ENCODE peak calls at places on chromosomes 5 and 9, in seven cellular contexts. E is cardiac fibroblast; X is activated CD4-positive, alpha-beta T cell treated with anti-CD3 and anti-CD28 coated beads for 4 hours; P is activated T-helper 2 cell treated with anti-CD3 and anti-CD28 coated beads, Interferon-gamma antibody, Interleukin-2, Interleukin-4, amounts not matched to agents 10 μg/mL and 5 μg/mL and 100 μg/mL, durations not matched to agents 14 hours and 24 hours and 36 hours; A is NCI-H1417; I is esophagus squamous epithelium; V is activated B cell treated with CpG ODN at 0.5 μM for 24 hours. D is an unnamed sample.

GRCh38 chr5:171395042-171395441 is 7.4 kb downstream of the NPM1 start:
- DNase-seq in E (no peak), X (no peak), P (no peak), A (no peak), I (no peak), V (no peak), D (no peak)

GRCh38 chr9:136588663-136589464 is 43.0 kb upstream of the NOTCH1 start:
- DNase-seq in E (no peak), X (no peak), P (no peak), A (no peak), I (no peak), V (no peak), D (no peak)

GRCh38 chr9:119216891-119217290 is 152.3 kb downstream of the BRINP1 start:
- DNase-seq in E (no peak), X (no peak), P (no peak), A (no peak), I (no peak), V (no peak), D (no peak)

GRCh38 chr5:65555266-65555665 is 7.7 kb downstream of the CENPK start:
- DNase-seq in E (peak), X (no peak), P (no peak), A (no peak), I (no peak), V (no peak), D (no peak)

GRCh38 chr5:143870871-143871632 is 59.1 kb downstream of the HMHB1 start:
- DNase-seq in E (peak), X (no peak), P (no peak), A (no peak), I (no peak), V (no peak), D (no peak)

GRCh38 chr9:133774799-133775198 is 36.6 kb upstream of the SARDH start:
- DNase-seq in E (no peak), X (no peak), P (no peak), A (no peak), I (no peak), V (no peak), D (no peak)

GRCh38 chr5:36744041-36744677 is 132.4 kb upstream of the NIPBL start:
- DNase-seq in E (peak), X (no peak), P (no peak), A (peak), I (no peak), V (no peak), D (no peak)

GRCh38 chr9:26856413-26857032 is 36.1 kb downstream of the CAAP1 start:
- DNase-seq in E (peak), X (no peak), P (no peak), A (peak), I (no peak), V (no peak), D (no peak)

GRCh38 chr5:157485811-157486739 is 26.1 kb downstream of the NIPAL4 start:
- DNase-seq in E (no peak), X (no peak), P (no peak), A (no peak), I (no peak), V (no peak), D (no peak)

GRCh38 chr9:83219154-83219923 is 156.4 kb upstream of the RASEF start:
- DNase-seq in E (peak), X (no peak), P (peak), A (peak), I (no peak), V (no peak), D (peak)

GRCh38 chr9:89236955-89237573 is 58.4 kb upstream of the SHC3 start:
- DNase-seq in E (no peak), X (no peak), P (no peak), A (no peak), I (no peak), V (no peak), D (no peak)

GRCh38 chr5:93830893-93831292 is 89.5 kb upstream of the POU5F2 start:
- DNase-seq in E (no peak), X (no peak), P (no peak), A (no peak), I (no peak), V (no peak), D (no peak)

GRCh38 chr9:81474125-81474524 is 215.2 kb downstream of the TLE1 start:
- DNase-seq in E (no peak), X (no peak), P (no peak), A (no peak), I (no peak), V (no peak), D (no peak)

GRCh38 chr9:14752871-14753270 is 30.3 kb upstream of the CER1 start:
- DNase-seq in E (no peak), X (no peak), P (no peak), A (no peak), I (no peak), V (no peak), D (no peak)

GRCh38 chr5:55708732-55709131 is 3.4 kb downstream of the SLC38A9 start:
- DNase-seq in E (peak), X (no peak), P (no peak), A (no peak), I (no peak), V (no peak), D (no peak)

GRCh38 chr5:96868603-96869371 is 7.5 kb upstream of the ERAP2 start:
- DNase-seq in E (peak), X (peak), P (no peak), A (peak), I (no peak), V (no peak), D (no peak)

GRCh38 chr5:43413966-43414365 is 1.8 kb upstream of the CCL28 start:
- DNase-seq in E (no peak), X (no peak), P (no peak), A (no peak), I (no peak), V (no peak), D (no peak)

GRCh38 chr5:120164989-120165388 is 299.1 kb upstream of the PRR16 start:
- DNase-seq in E (no peak), X (no peak), P (no peak), A (no peak), I (no peak), V (no peak), D (no peak)

GRCh38 chr5:132662925-132663770 is 5.2 kb downstream of the IL13 start:
- DNase-seq in E (peak), X (peak), P (no peak), A (no peak), I (no peak), V (no peak), D (no peak)

GRCh38 chr5:43773032-43773830 is 170.3 kb downstream of the NNT start:
- DNase-seq in E (peak), X (no peak), P (no peak), A (no peak), I (no peak), V (no peak), D (no peak)

GRCh38 chr9:2264081-2264480 is 248.9 kb downstream of the SMARCA2 start:
- DNase-seq in E (no peak), X (no peak), P (no peak), A (no peak), I (no peak), V (no peak), D (no peak)

GRCh38 chr5:78607864-78608263 is 40.7 kb downstream of the LHFPL2 start:
- DNase-seq in E (no peak), X (no peak), P (no peak), A (no peak), I (no peak), V (no peak), D (no peak)

GRCh38 chr5:42570946-42571625 is 147.8 kb downstream of the GHR start:
- DNase-seq in E (peak), X (no peak), P (no peak), A (no peak), I (no peak), V (no peak), D (no peak)

GRCh38 chr5:138351056-138351455 is 1.4 kb upstream of the KDM3B start:
- DNase-seq in E (peak), X (no peak), P (no peak), A (no peak), I (no peak), V (no peak), D (no peak)

GRCh38 chr5:11364531-11364930 is 539.7 kb downstream of the CTNND2 start:
- DNase-seq in E (no peak), X (no peak), P (no peak), A (no peak), I (no peak), V (no peak), D (no peak)

GRCh38 chr5:56277573-56277972 is 44.4 kb upstream of the ANKRD55 start:
- DNase-seq in E (no peak), X (no peak), P (no peak), A (no peak), I (no peak), V (no peak), D (no peak)

GRCh38 chr9:130476151-130476730 is 31.5 kb downstream of the ASS1 start:
- DNase-seq in E (no peak), X (no peak), P (no peak), A (no peak), I (no peak), V (no peak), D (no peak)

GRCh38 chr5:34655354-34655991 is 655 bp upstream of the RAI14 start:
- DNase-seq in E (peak), X (peak), P (no peak), A (peak), I (no peak), V (no peak), D (no peak)

GRCh38 chr9:99895510-99895909 is 10.9 kb upstream of the STX17 start:
- DNase-seq in E (no peak), X (no peak), P (no peak), A (no peak), I (no peak), V (no peak), D (no peak)

GRCh38 chr5:73189816-73190451 is 16.9 kb downstream of the TMEM174 start:
- DNase-seq in E (peak), X (no peak), P (no peak), A (no peak), I (no peak), V (no peak), D (no peak)

GRCh38 chr9:8552732-8553131 is 753.2 kb upstream of the DMAC1 start:
- DNase-seq in E (no peak), X (no peak), P (no peak), A (no peak), I (no peak), V (no peak), D (no peak)

GRCh38 chr9:123033864-123034598 is 564 bp downstream of the GPR21 start:
- DNase-seq in E (peak), X (no peak), P (no peak), A (no peak), I (no peak), V (no peak), D (no peak)

GRCh38 chr5:15789661-15790060 is 289.7 kb downstream of the FBXL7 start:
- DNase-seq in E (no peak), X (no peak), P (no peak), A (no peak), I (no peak), V (no peak), D (no peak)

GRCh38 chr5:123476696-123477095 is 35.3 kb upstream of the CSNK1G3 start:
- DNase-seq in E (peak), X (no peak), P (no peak), A (no peak), I (no peak), V (no peak), D (no peak)

GRCh38 chr5:180598797-180599589 is 7.7 kb upstream of the SCGB3A1 start:
- DNase-seq in E (no peak), X (no peak), P (no peak), A (no peak), I (no peak), V (no peak), D (no peak)

GRCh38 chr5:5473224-5473623 is 50.7 kb downstream of the ICE1 start:
- DNase-seq in E (peak), X (no peak), P (no peak), A (no peak), I (no peak), V (no peak), D (no peak)

GRCh38 chr5:20832204-20833080 is 844.4 kb upstream of the CDH18 start:
- DNase-seq in E (peak), X (no peak), P (no peak), A (no peak), I (no peak), V (no peak), D (no peak)

D was measured in cortex of kidney.